ENCODE peak calls at places on chromosomes 1 and 21, in six cellular contexts. X is neuronal stem cell, K is aorta, L is adrenal gland, N is left ventricle myocardium inferior, P is suprapubic skin. S is an unnamed sample.

GRCh38 chr1:200179126-200179780 is 151.7 kb downstream of the NR5A2 start:
- DNase-seq in X (no peak), K (no peak), L (no peak), N (no peak), P (no peak), S (no peak)

GRCh38 chr1:55259906-55260608 is 44.9 kb upstream of the USP24 start:
- DNase-seq in X (no peak), K (no peak), L (no peak), N (no peak), P (no peak), S (no peak)

GRCh38 chr1:21175324-21175669 is 1.4 kb downstream of the EIF4G3 start:
- DNase-seq in X (no peak), K (peak), L (no peak), N (peak), P (peak), S (no peak)

GRCh38 chr1:23909412-23909811 is 3.8 kb downstream of the CNR2 start:
- DNase-seq in X (no peak), K (no peak), L (no peak), N (no peak), P (no peak), S (no peak)

GRCh38 chr1:219271914-219272545 is 98.4 kb downstream of the LYPLAL1 start:
- DNase-seq in X (no peak), K (no peak), L (no peak), N (no peak), P (no peak), S (no peak)

GRCh38 chr1:154808909-154809262 is 61.2 kb downstream of the KCNN3 start:
- DNase-seq in X (no peak), K (no peak), L (no peak), N (peak), P (no peak), S (no peak)

GRCh38 chr21:22575165-22575584 is 1577.0 kb downstream of the NCAM2 start:
- DNase-seq in X (peak), K (no peak), L (no peak), N (no peak), P (no peak), S (no peak)

GRCh38 chr1:89608627-89609338 is 24.1 kb upstream of the LRRC8C start:
- DNase-seq in X (no peak), K (no peak), L (no peak), N (no peak), P (no peak), S (no peak)

GRCh38 chr1:150567717-150568561 is 11.5 kb downstream of the MCL1 start:
- DNase-seq in X (peak), K (peak), L (no peak), N (peak), P (peak), S (peak)

GRCh38 chr1:149986486-149987296 is 23.8 kb downstream of the OTUD7B start:
- DNase-seq in X (no peak), K (no peak), L (no peak), N (no peak), P (no peak), S (peak)

GRCh38 chr1:203033917-203034316 is 7.6 kb downstream of the PPFIA4 start:
- DNase-seq in X (no peak), K (no peak), L (no peak), N (no peak), P (peak), S (no peak)

GRCh38 chr1:162498442-162498785 is 796 bp downstream of the UHMK1 start:
- DNase-seq in X (no peak), K (no peak), L (no peak), N (no peak), P (no peak), S (no peak)

GRCh38 chr1:153432874-153433681 is 16.8 kb downstream of the S100A7A start:
- DNase-seq in X (no peak), K (no peak), L (peak), N (no peak), P (no peak), S (no peak)

GRCh38 chr1:233094269-233094668 is 143.9 kb downstream of the NTPCR start:
- DNase-seq in X (no peak), K (no peak), L (no peak), N (no peak), P (no peak), S (no peak)

GRCh38 chr1:106680922-106681321 is 375.6 kb upstream of the PRMT6 start:
- DNase-seq in X (no peak), K (no peak), L (no peak), N (no peak), P (no peak), S (no peak)

GRCh38 chr1:226736908-226737818 is 1.9 kb downstream of the ITPKB start:
- DNase-seq in X (peak), K (peak), L (peak), N (peak), P (no peak), S (no peak)

GRCh38 chr1:226734611-226735153 is 4.4 kb downstream of the ITPKB start:
- DNase-seq in X (no peak), K (no peak), L (no peak), N (no peak), P (no peak), S (no peak)

GRCh38 chr1:226733876-226734414 is 5.1 kb downstream of the ITPKB start:
- DNase-seq in X (no peak), K (no peak), L (no peak), N (no peak), P (no peak), S (no peak)

GRCh38 chr1:226736001-226736907 is 2.8 kb downstream of the ITPKB start:
- DNase-seq in X (no peak), K (peak), L (no peak), N (peak), P (no peak), S (no peak)

GRCh38 chr1:226735576-226735975 is 3.5 kb downstream of the ITPKB start:
- DNase-seq in X (no peak), K (no peak), L (no peak), N (no peak), P (no peak), S (no peak)
- H3K4me3 ChIP-seq in X (no peak), K (no peak), L (no peak), N (peak), P (peak), S (no peak)

GRCh38 chr1:229553621-229554120 is 4.8 kb downstream of the ABCB10 start:
- DNase-seq in X (no peak), K (no peak), L (no peak), N (no peak), P (no peak), S (no peak)

GRCh38 chr1:229556551-229556950 is 2.0 kb downstream of the ABCB10 start:
- DNase-seq in X (no peak), K (no peak), L (no peak), N (no peak), P (no peak), S (no peak)

GRCh38 chr1:229557214-229557850 is 1.2 kb downstream of the ABCB10 start:
- DNase-seq in X (no peak), K (no peak), L (no peak), N (no peak), P (no peak), S (no peak)

GRCh38 chr1:229552732-229553131 is 5.8 kb downstream of the ABCB10 start:
- DNase-seq in X (no peak), K (no peak), L (no peak), N (no peak), P (no peak), S (no peak)

DNA sequence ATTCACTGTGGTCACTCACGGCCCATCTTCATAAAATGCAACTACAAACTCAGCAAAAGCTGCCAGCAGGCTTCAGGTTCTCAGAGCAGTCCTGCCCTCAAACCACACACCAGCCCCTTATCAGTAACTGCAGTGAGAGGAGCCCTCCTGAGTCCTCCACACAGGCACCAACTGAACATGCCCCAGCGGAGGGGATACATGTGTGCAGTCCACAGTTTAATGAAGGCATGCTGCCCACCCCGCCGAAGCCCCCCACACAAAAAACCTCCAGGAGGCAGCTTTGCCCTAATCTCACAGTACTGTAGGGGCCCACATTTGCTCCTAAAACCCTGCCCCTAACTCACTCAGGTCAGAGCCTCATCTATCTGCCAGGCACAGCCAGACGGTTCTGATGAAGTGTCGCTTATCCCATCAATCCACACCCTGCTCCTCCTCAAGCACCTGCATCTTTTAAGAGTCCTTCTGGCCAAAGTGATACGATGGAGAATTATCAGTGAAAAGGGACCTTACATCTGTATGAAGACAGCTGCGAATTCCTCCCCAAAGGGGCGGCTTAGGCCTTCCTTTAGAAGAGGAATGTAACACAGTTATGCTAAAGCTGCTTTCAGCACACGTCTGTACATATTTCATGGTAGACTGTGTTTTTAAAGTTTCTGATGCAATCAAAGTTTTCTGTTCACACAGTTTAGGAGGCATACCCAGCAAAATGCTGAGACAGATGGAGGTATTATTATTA is 3.5 kb downstream of the ABCB10 start:
- DNase-seq in X (no peak), K (no peak), L (no peak), N (no peak), P (no peak), S (no peak)
- H3K4me3 ChIP-seq in X (no peak), K (no peak), L (no peak), N (no peak), P (no peak), S (no peak)

DNA sequence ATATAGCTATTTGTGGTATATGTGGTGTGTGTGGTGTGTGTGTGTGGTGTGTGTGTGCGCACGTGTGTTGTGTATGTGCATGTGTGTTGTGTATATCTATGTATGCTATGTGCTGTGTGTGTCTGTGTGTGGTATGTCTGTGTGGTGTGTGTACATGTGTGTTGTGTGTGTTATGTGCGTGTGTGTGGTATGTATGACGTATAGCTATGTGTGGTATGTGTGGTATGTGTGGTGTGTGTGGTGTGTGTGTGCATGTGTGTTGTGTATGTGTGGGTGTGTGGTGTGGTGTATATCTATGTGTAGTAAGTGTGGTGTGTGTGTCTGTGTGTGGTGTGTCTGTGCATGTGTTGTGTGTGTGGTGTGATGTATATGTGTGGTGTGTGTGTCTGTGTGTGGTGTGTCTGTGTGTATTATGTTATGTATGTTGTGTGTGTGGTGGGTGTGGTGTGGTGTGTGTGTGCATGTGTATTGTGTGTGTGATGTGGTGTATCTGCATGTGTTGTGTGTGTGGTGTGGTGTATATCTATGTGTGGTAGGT is 59.8 kb downstream of the EDN2 start:
- DNase-seq in X (no peak), K (peak), L (no peak), N (no peak), P (no peak), S (no peak)
- H3K4me3 ChIP-seq in X (peak), K (no peak), L (no peak), N (peak), P (no peak), S (no peak)

GRCh38 chr1:246788895-246789338 is 64.7 kb downstream of the SCCPDH start:
- DNase-seq in X (no peak), K (no peak), L (no peak), N (no peak), P (peak), S (no peak)
- H3K4me3 ChIP-seq in X (no peak), K (peak), L (no peak), N (peak), P (peak), S (no peak)

GRCh38 chr1:109269981-109270622 is 12.8 kb downstream of the PSRC1 start:
- DNase-seq in X (no peak), K (peak), L (no peak), N (no peak), P (peak), S (no peak)
- H3K4me3 ChIP-seq in X (no peak), K (no peak), L (no peak), N (no peak), P (no peak), S (no peak)

DNA sequence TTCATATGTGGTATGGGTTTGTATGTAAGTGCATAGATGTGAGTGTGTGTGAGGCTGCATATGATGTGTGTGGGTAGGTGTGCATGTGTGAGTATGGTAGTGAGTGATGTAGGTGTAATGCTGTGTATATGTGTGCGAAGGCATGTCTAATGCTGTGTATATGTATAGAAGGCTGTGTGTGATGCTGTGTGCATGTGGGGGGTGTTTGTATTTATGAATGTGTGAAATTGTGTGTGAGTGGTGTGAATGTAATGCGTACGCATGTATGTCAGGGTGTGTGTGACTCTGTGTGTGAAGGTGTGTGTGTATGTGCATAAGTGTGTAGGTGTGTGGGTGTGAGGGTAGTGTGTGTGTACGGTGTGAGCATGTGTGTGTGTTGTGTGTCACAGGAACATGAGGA is 300.0 kb downstream of the OMA1 start:
- DNase-seq in X (no peak), K (no peak), L (no peak), N (no peak), P (no peak), S (no peak)
- H3K4me3 ChIP-seq in X (peak), K (no peak), L (no peak), N (no peak), P (no peak), S (no peak)

DNA sequence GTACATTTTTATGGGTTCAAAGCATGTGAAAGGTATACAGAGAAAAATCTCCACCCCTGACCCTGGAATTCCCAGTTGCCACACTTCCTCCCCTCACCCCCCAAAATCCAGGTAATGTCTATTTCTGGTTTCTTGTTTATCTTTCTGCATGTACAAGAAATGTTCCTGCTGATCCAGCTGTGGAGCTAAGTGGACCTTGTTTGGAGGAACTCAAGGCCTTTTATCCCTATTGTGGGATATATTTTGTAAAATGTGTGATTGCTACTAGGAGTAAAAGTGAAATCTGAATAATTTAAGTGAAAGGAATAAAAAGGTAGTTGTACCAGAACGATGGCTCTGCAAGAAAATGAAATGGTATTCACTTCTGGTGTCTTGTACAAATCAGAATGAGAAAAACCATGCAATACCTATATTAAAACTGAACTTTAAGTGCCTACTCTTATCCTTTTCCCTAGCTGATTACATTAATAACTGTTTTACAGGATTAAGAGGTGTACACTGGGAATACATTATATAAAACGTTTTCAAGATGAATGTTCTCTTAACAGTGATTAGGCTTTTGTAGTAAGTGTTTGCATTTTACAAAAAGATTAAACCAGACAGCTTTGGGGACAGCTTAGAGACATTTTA is 3.1 kb downstream of the SPEN start:
- DNase-seq in X (no peak), K (no peak), L (no peak), N (no peak), P (no peak), S (no peak)
- H3K4me3 ChIP-seq in X (no peak), K (peak), L (no peak), N (peak), P (peak), S (peak)

GRCh38 chr21:38505654-38506523 is 7.6 kb upstream of the ERG start:
- DNase-seq in X (peak), K (no peak), L (no peak), N (no peak), P (no peak), S (peak)

GRCh38 chr21:38511198-38511597 is 12.9 kb upstream of the ERG start:
- DNase-seq in X (no peak), K (no peak), L (no peak), N (no peak), P (no peak), S (no peak)

GRCh38 chr21:38507374-38507942 is 9.2 kb upstream of the ERG start:
- DNase-seq in X (no peak), K (no peak), L (no peak), N (no peak), P (no peak), S (no peak)

GRCh38 chr21:38506606-38507331 is 8.5 kb upstream of the ERG start:
- DNase-seq in X (no peak), K (no peak), L (no peak), N (peak), P (no peak), S (no peak)

GRCh38 chr21:38511662-38512243 is 13.5 kb upstream of the ERG start:
- DNase-seq in X (no peak), K (no peak), L (no peak), N (no peak), P (no peak), S (no peak)
- H3K4me3 ChIP-seq in X (no peak), K (no peak), L (no peak), N (no peak), P (no peak), S (no peak)